ENCODE peak calls at places on chromosomes 12 and 14, in nine cellular contexts. One of them, this sample, is unnamed.
A peak's percentile ranks its signal among the peaks of the same experiment; 100 is the strongest.

GRCh38 chr14:92665699-92666110 is 82.7 kb downstream of the LGMN start:
- DNase-seq in transverse colon: no peak
- DNase-seq in mammary epithelial cell: no peak
- DNase-seq in CD8-positive, alpha-beta T cell: no peak
- DNase-seq in stomach: no peak
- DNase-seq in heart left ventricle: no peak
- DNase-seq in mucosa of descending colon: no peak
- DNase-seq in hepatocyte: no peak
- DNase-seq in pancreas: no peak
- DNase-seq in this sample: no peak

GRCh38 chr12:52210925-52211650 is 19.3 kb upstream of the KRT80 start:
- DNase-seq in transverse colon: no peak
- DNase-seq in mammary epithelial cell: no peak
- DNase-seq in CD8-positive, alpha-beta T cell: no peak
- DNase-seq in stomach: no peak
- DNase-seq in heart left ventricle: peak; percentile 14
- DNase-seq in mucosa of descending colon: peak; percentile 16
- DNase-seq in hepatocyte: no peak
- DNase-seq in pancreas: peak; percentile 48
- DNase-seq in this sample: no peak

GRCh38 chr12:118981285-118982201 is at the start of gene SRRM4:
- DNase-seq in transverse colon: no peak
- DNase-seq in mammary epithelial cell: no peak
- DNase-seq in CD8-positive, alpha-beta T cell: no peak
- DNase-seq in stomach: peak; percentile 28
- DNase-seq in heart left ventricle: peak; percentile 26
- DNase-seq in mucosa of descending colon: no peak
- DNase-seq in hepatocyte: peak; percentile 63
- DNase-seq in pancreas: peak; percentile 64
- DNase-seq in this sample: no peak

GRCh38 chr12:130705174-130705880 is 10.8 kb downstream of the RIMBP2 start:
- DNase-seq in transverse colon: no peak
- DNase-seq in mammary epithelial cell: no peak
- DNase-seq in CD8-positive, alpha-beta T cell: no peak
- DNase-seq in stomach: no peak
- DNase-seq in heart left ventricle: no peak
- DNase-seq in mucosa of descending colon: no peak
- DNase-seq in hepatocyte: no peak
- DNase-seq in pancreas: no peak
- DNase-seq in this sample: no peak

GRCh38 chr14:36506732-36507614 is 13.1 kb downstream of the NKX2-1 start:
- DNase-seq in transverse colon: no peak
- DNase-seq in mammary epithelial cell: no peak
- DNase-seq in CD8-positive, alpha-beta T cell: no peak
- DNase-seq in stomach: no peak
- DNase-seq in heart left ventricle: no peak
- DNase-seq in mucosa of descending colon: no peak
- DNase-seq in hepatocyte: no peak
- DNase-seq in pancreas: no peak
- DNase-seq in this sample: no peak

GRCh38 chr14:37597538-37598084 is 2.2 kb downstream of the TTC6 start:
- DNase-seq in transverse colon: peak; percentile 75
- DNase-seq in mammary epithelial cell: no peak
- DNase-seq in CD8-positive, alpha-beta T cell: no peak
- DNase-seq in stomach: peak; percentile 69
- DNase-seq in heart left ventricle: no peak
- DNase-seq in mucosa of descending colon: peak; percentile 81
- DNase-seq in hepatocyte: peak; percentile 71
- DNase-seq in pancreas: no peak
- DNase-seq in this sample: no peak

GRCh38 chr14:94663965-94664704 is 51.9 kb downstream of the SERPINA3 start:
- DNase-seq in transverse colon: no peak
- DNase-seq in mammary epithelial cell: no peak
- DNase-seq in CD8-positive, alpha-beta T cell: no peak
- DNase-seq in stomach: no peak
- DNase-seq in heart left ventricle: no peak
- DNase-seq in mucosa of descending colon: no peak
- DNase-seq in hepatocyte: no peak
- DNase-seq in pancreas: no peak
- DNase-seq in this sample: no peak

GRCh38 chr14:51310453-51311074 is 70.5 kb downstream of the TMX1 start:
- DNase-seq in transverse colon: no peak
- DNase-seq in mammary epithelial cell: no peak
- DNase-seq in CD8-positive, alpha-beta T cell: no peak
- DNase-seq in stomach: no peak
- DNase-seq in heart left ventricle: no peak
- DNase-seq in mucosa of descending colon: no peak
- DNase-seq in hepatocyte: no peak
- DNase-seq in pancreas: no peak
- DNase-seq in this sample: no peak

GRCh38 chr12:61880186-61880585 is 380.0 kb upstream of the USP15 start:
- DNase-seq in transverse colon: no peak
- DNase-seq in mammary epithelial cell: no peak
- DNase-seq in CD8-positive, alpha-beta T cell: no peak
- DNase-seq in stomach: no peak
- DNase-seq in heart left ventricle: no peak
- DNase-seq in mucosa of descending colon: no peak
- DNase-seq in hepatocyte: no peak
- DNase-seq in pancreas: peak; percentile 35
- DNase-seq in this sample: no peak

GRCh38 chr14:73660511-73660910 is 15.7 kb downstream of the DNAL1 start:
- DNase-seq in transverse colon: no peak
- DNase-seq in mammary epithelial cell: no peak
- DNase-seq in CD8-positive, alpha-beta T cell: no peak
- DNase-seq in stomach: no peak
- DNase-seq in heart left ventricle: no peak
- DNase-seq in mucosa of descending colon: no peak
- DNase-seq in hepatocyte: no peak
- DNase-seq in pancreas: no peak
- DNase-seq in this sample: no peak

GRCh38 chr14:57293851-57294837 is 25.4 kb downstream of the AP5M1 start:
- DNase-seq in transverse colon: no peak
- DNase-seq in mammary epithelial cell: no peak
- DNase-seq in CD8-positive, alpha-beta T cell: no peak
- DNase-seq in stomach: no peak
- DNase-seq in heart left ventricle: no peak
- DNase-seq in mucosa of descending colon: no peak
- DNase-seq in hepatocyte: peak; percentile 11
- DNase-seq in pancreas: no peak
- DNase-seq in this sample: no peak

GRCh38 chr12:20370001-20370381 is 1.7 kb downstream of the PDE3A start:
- DNase-seq in transverse colon: peak; percentile 58
- DNase-seq in mammary epithelial cell: no peak
- DNase-seq in CD8-positive, alpha-beta T cell: no peak
- DNase-seq in stomach: no peak
- DNase-seq in heart left ventricle: peak; percentile 60
- DNase-seq in mucosa of descending colon: no peak
- DNase-seq in hepatocyte: peak; percentile 45
- DNase-seq in pancreas: no peak
- DNase-seq in this sample: peak; percentile 77

GRCh38 chr12:89707623-89707991 is 1.0 kb downstream of the ATP2B1 start:
- DNase-seq in transverse colon: peak; percentile 34
- DNase-seq in mammary epithelial cell: peak; percentile 14
- DNase-seq in CD8-positive, alpha-beta T cell: peak; percentile 20
- DNase-seq in stomach: no peak
- DNase-seq in heart left ventricle: peak; percentile 30
- DNase-seq in mucosa of descending colon: peak; percentile 58
- DNase-seq in hepatocyte: peak; percentile 49
- DNase-seq in pancreas: peak; percentile 70
- DNase-seq in this sample: peak; percentile 32

GRCh38 chr14:60884134-60884533 is 96.7 kb downstream of the TRMT5 start:
- DNase-seq in transverse colon: no peak
- DNase-seq in mammary epithelial cell: no peak
- DNase-seq in CD8-positive, alpha-beta T cell: no peak
- DNase-seq in stomach: no peak
- DNase-seq in heart left ventricle: no peak
- DNase-seq in mucosa of descending colon: no peak
- DNase-seq in hepatocyte: no peak
- DNase-seq in pancreas: no peak
- DNase-seq in this sample: no peak

GRCh38 chr14:61203059-61203753 is 77.9 kb downstream of the TMEM30B start:
- DNase-seq in transverse colon: no peak
- DNase-seq in mammary epithelial cell: no peak
- DNase-seq in CD8-positive, alpha-beta T cell: no peak
- DNase-seq in stomach: no peak
- DNase-seq in heart left ventricle: no peak
- DNase-seq in mucosa of descending colon: no peak
- DNase-seq in hepatocyte: no peak
- DNase-seq in pancreas: no peak
- DNase-seq in this sample: no peak

GRCh38 chr14:55098561-55098898 is 30.5 kb upstream of the LGALS3 start:
- DNase-seq in transverse colon: no peak
- DNase-seq in mammary epithelial cell: no peak
- DNase-seq in CD8-positive, alpha-beta T cell: no peak
- DNase-seq in stomach: no peak
- DNase-seq in heart left ventricle: no peak
- DNase-seq in mucosa of descending colon: no peak
- DNase-seq in hepatocyte: no peak
- DNase-seq in pancreas: no peak
- DNase-seq in this sample: no peak
- H3K4me1 ChIP-seq in transverse colon: peaks cover 30% of the 10 kb centered on the region
- H3K4me1 ChIP-seq in mammary epithelial cell: peaks cover 18% of the 10 kb centered on the region
- H3K4me1 ChIP-seq in CD8-positive, alpha-beta T cell: peaks cover 31% of the 10 kb centered on the region
- H3K4me1 ChIP-seq in stomach: peaks cover 61% of the 10 kb centered on the region
- H3K4me1 ChIP-seq in heart left ventricle: peaks cover 37% of the 10 kb centered on the region
- H3K4me1 ChIP-seq in mucosa of descending colon: peaks cover 37% of the 10 kb centered on the region
- H3K4me1 ChIP-seq in hepatocyte: peaks cover 26% of the 10 kb centered on the region
- H3K4me1 ChIP-seq in pancreas: peaks cover 28% of the 10 kb centered on the region
- H3K4me1 ChIP-seq in this sample: peaks cover 30% of the 10 kb centered on the region

GRCh38 chr12:116273813-116274551 is 3.5 kb downstream of the MED13L start:
- DNase-seq in transverse colon: no peak
- DNase-seq in mammary epithelial cell: peak; percentile 26
- DNase-seq in CD8-positive, alpha-beta T cell: no peak
- DNase-seq in stomach: no peak
- DNase-seq in heart left ventricle: no peak
- DNase-seq in mucosa of descending colon: no peak
- DNase-seq in hepatocyte: no peak
- DNase-seq in pancreas: no peak
- DNase-seq in this sample: no peak
- H3K4me3 ChIP-seq in transverse colon: no peak overlapping the region
- H3K4me3 ChIP-seq in mammary epithelial cell: peak overlapping the region; percentile 91
- H3K4me3 ChIP-seq in CD8-positive, alpha-beta T cell: no peak overlapping the region
- H3K4me3 ChIP-seq in stomach: no peak overlapping the region
- H3K4me3 ChIP-seq in heart left ventricle: no peak overlapping the region
- H3K4me3 ChIP-seq in mucosa of descending colon: no peak overlapping the region
- H3K4me3 ChIP-seq in hepatocyte: peak overlapping the region; percentile 93
- H3K4me3 ChIP-seq in pancreas: no peak overlapping the region
- H3K4me3 ChIP-seq in this sample: no peak overlapping the region

GRCh38 chr12:24948452-24948815 is 467 bp downstream of the BCAT1 start:
- DNase-seq in transverse colon: no peak
- DNase-seq in mammary epithelial cell: peak; percentile 52
- DNase-seq in CD8-positive, alpha-beta T cell: no peak
- DNase-seq in stomach: no peak
- DNase-seq in heart left ventricle: no peak
- DNase-seq in mucosa of descending colon: no peak
- DNase-seq in hepatocyte: peak; percentile 8
- DNase-seq in pancreas: no peak
- DNase-seq in this sample: no peak

GRCh38 chr12:24950231-24950834 is 1.4 kb upstream of the BCAT1 start:
- DNase-seq in transverse colon: peak; percentile 13
- DNase-seq in mammary epithelial cell: no peak
- DNase-seq in CD8-positive, alpha-beta T cell: no peak
- DNase-seq in stomach: no peak
- DNase-seq in heart left ventricle: no peak
- DNase-seq in mucosa of descending colon: no peak
- DNase-seq in hepatocyte: no peak
- DNase-seq in pancreas: no peak
- DNase-seq in this sample: no peak

GRCh38 chr12:24945822-24946221 is 3.1 kb downstream of the BCAT1 start:
- DNase-seq in transverse colon: no peak
- DNase-seq in mammary epithelial cell: no peak
- DNase-seq in CD8-positive, alpha-beta T cell: no peak
- DNase-seq in stomach: no peak
- DNase-seq in heart left ventricle: no peak
- DNase-seq in mucosa of descending colon: no peak
- DNase-seq in hepatocyte: no peak
- DNase-seq in pancreas: no peak
- DNase-seq in this sample: no peak

GRCh38 chr12:24948816-24949722 is at the start of gene BCAT1:
- DNase-seq in transverse colon: peak; percentile 56
- DNase-seq in mammary epithelial cell: peak; percentile 32
- DNase-seq in CD8-positive, alpha-beta T cell: peak; percentile 38
- DNase-seq in stomach: peak; percentile 64
- DNase-seq in heart left ventricle: peak; percentile 80
- DNase-seq in mucosa of descending colon: peak; percentile 43
- DNase-seq in hepatocyte: peak; percentile 79
- DNase-seq in pancreas: peak; percentile 90
- DNase-seq in this sample: no peak

GRCh38 chr12:24947541-24948451 is 1.1 kb downstream of the BCAT1 start:
- DNase-seq in transverse colon: no peak
- DNase-seq in mammary epithelial cell: no peak
- DNase-seq in CD8-positive, alpha-beta T cell: no peak
- DNase-seq in stomach: no peak
- DNase-seq in heart left ventricle: no peak
- DNase-seq in mucosa of descending colon: no peak
- DNase-seq in hepatocyte: no peak
- DNase-seq in pancreas: no peak
- DNase-seq in this sample: no peak
- H3K4me1 ChIP-seq in transverse colon: peaks cover 11% of the 10 kb centered on the region
- H3K4me1 ChIP-seq in mammary epithelial cell: peaks cover 27% of the 10 kb centered on the region
- H3K4me1 ChIP-seq in CD8-positive, alpha-beta T cell: peaks cover 12% of the 10 kb centered on the region
- H3K4me1 ChIP-seq in stomach: peaks cover 18% of the 10 kb centered on the region
- H3K4me1 ChIP-seq in heart left ventricle: peaks cover 14% of the 10 kb centered on the region
- H3K4me1 ChIP-seq in mucosa of descending colon: no peaks in the 10 kb centered on the region
- H3K4me1 ChIP-seq in hepatocyte: peaks cover 8% of the 10 kb centered on the region
- H3K4me1 ChIP-seq in pancreas: peaks cover 13% of the 10 kb centered on the region
- H3K4me1 ChIP-seq in this sample: no peaks in the 10 kb centered on the region

DNA sequence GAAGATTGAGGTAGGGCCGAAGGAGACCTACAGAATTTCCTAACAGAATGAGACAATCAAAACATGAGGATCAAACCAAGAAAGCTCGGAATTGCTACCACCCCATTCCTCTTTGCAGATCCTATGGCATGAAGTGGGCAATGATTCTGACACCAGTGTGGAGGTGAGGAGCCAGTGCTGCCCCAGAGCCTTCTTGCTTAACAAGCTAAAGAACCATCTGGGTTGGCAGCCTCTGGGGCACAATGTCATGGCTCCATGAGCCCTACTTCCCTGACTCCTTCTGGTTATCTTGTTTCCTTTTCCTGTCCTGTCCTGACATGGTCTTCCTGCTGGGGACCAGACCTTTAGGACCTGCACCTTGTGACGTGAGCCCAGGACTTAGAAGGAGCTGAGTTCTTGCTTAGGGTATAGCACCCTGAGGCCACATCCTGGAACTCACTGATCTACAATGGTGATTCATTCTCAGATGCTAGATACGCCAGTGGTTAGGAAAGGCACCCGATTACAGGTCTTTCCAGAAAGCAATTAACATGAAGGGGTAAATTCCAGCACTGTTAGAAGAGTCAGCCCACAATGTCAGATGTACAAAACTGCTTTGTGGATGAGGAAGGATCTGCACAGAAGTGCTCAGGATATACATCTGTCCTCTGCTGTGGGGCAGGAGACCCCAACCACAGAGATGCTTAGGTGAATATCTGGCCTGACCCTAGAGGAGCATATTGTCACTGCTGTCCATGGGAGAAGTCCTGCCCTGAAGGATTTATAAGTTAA is 324.2 kb downstream of the ZFP36L1 start:
- DNase-seq in transverse colon: no peak
- DNase-seq in mammary epithelial cell: peak; percentile 95
- DNase-seq in CD8-positive, alpha-beta T cell: no peak
- DNase-seq in stomach: peak; percentile 33
- DNase-seq in heart left ventricle: no peak
- DNase-seq in mucosa of descending colon: no peak
- DNase-seq in hepatocyte: peak; percentile 66
- DNase-seq in pancreas: no peak
- DNase-seq in this sample: peak; percentile 55
- H3K4me3 ChIP-seq in transverse colon: no peak overlapping the region
- H3K4me3 ChIP-seq in mammary epithelial cell: no peak overlapping the region
- H3K4me3 ChIP-seq in CD8-positive, alpha-beta T cell: no peak overlapping the region
- H3K4me3 ChIP-seq in stomach: no peak overlapping the region
- H3K4me3 ChIP-seq in heart left ventricle: no peak overlapping the region
- H3K4me3 ChIP-seq in mucosa of descending colon: no peak overlapping the region
- H3K4me3 ChIP-seq in hepatocyte: no peak overlapping the region
- H3K4me3 ChIP-seq in pancreas: no peak overlapping the region
- H3K4me3 ChIP-seq in this sample: no peak overlapping the region